ENCODE peak calls at places on chromosomes 16 and 17, in six cellular contexts. W is T-helper 1 cell; T is NCI-H2029 treated with DMSO at 0.1 percent for 48 hours; R is GDM1; X is HTR-8/SVneo; G is stimulated activated naive CD4-positive, alpha-beta T cell. V is an unnamed sample.

GRCh38 chr17:31787857-31788570 is 71.0 kb downstream of the COPRS start:
- DNase-seq in W (no peak), T (no peak), R (no peak), X (peak), G (no peak), V (no peak)

GRCh38 chr16:582218-582613 is 7.7 kb upstream of the RAB40C start:
- DNase-seq in W (no peak), T (no peak), R (no peak), X (no peak), G (no peak), V (no peak)

GRCh38 chr17:50464736-50465135 is 3.9 kb downstream of the CHAD start:
- DNase-seq in W (no peak), T (no peak), R (no peak), X (no peak), G (no peak), V (no peak)

GRCh38 chr17:35733366-35733765 is 1.9 kb downstream of the RASL10B start:
- DNase-seq in W (no peak), T (no peak), R (no peak), X (no peak), G (no peak), V (no peak)

GRCh38 chr17:31582151-31582907 is 190.9 kb downstream of the RAB11FIP4 start:
- DNase-seq in W (no peak), T (no peak), R (peak), X (no peak), G (no peak), V (peak)

GRCh38 chr17:79201536-79202227 is 127.1 kb downstream of the ENGASE start:
- DNase-seq in W (no peak), T (no peak), R (no peak), X (peak), G (no peak), V (no peak)

GRCh38 chr16:87231911-87232310 is 85.3 kb downstream of the C16orf95 start:
- DNase-seq in W (no peak), T (no peak), R (no peak), X (no peak), G (no peak), V (no peak)

GRCh38 chr16:54210437-54211081 is 76.0 kb downstream of the IRX3 start:
- DNase-seq in W (no peak), T (no peak), R (no peak), X (no peak), G (no peak), V (no peak)

GRCh38 chr17:49845210-49845782 is 2.6 kb downstream of the TAC4 start:
- DNase-seq in W (no peak), T (no peak), R (no peak), X (no peak), G (no peak), V (no peak)

GRCh38 chr17:1931759-1932579 is 93.2 kb downstream of the RTN4RL1 start:
- DNase-seq in W (no peak), T (no peak), R (no peak), X (no peak), G (no peak), V (no peak)

V was measured in lung microvascular endothelial cell.